ENCODE peak calls at places on chromosomes 13 and 19, in five cellular contexts. E is RWPE2, K is cardiac fibroblast, D is suprapubic skin, S is endothelial cell of umbilical vein. F is an unnamed sample.

GRCh38 chr19:42540071-42540553 is 11.8 kb upstream of the CEACAM1 start:
- DNase-seq in E (no peak), K (no peak), D (no peak), S (no peak), F (no peak)

GRCh38 chr19:6092329-6093286 is 17.7 kb downstream of the RFX2 start:
- DNase-seq in E (peak; percentile 93), K (peak; percentile 83), D (peak; percentile 93), S (peak; percentile 70), F (no peak)

GRCh38 chr19:2770055-2771013 is 12.7 kb downstream of the SGTA start:
- DNase-seq in E (no peak), K (peak; percentile 57), D (no peak), S (no peak), F (no peak)

GRCh38 chr19:3868770-3869456 is at the start of gene ZFR2:
- DNase-seq in E (no peak), K (no peak), D (no peak), S (no peak), F (no peak)

GRCh38 chr13:34046457-34046856 is 228.5 kb downstream of the RFC3 start:
- DNase-seq in E (no peak), K (no peak), D (no peak), S (no peak), F (no peak)

GRCh38 chr13:21749410-21749809 is 78.5 kb downstream of the FGF9 start:
- DNase-seq in E (no peak), K (no peak), D (no peak), S (no peak), F (no peak)

GRCh38 chr19:35959040-35959967 is 23.1 kb downstream of the LRFN3 start:
- DNase-seq in E (no peak), K (no peak), D (no peak), S (no peak), F (no peak)

GRCh38 chr13:28179974-28180373 is 41.6 kb downstream of the PAN3 start:
- DNase-seq in E (no peak), K (no peak), D (no peak), S (no peak), F (no peak)

GRCh38 chr13:97262058-97262457 is 39.9 kb downstream of the MBNL2 start:
- DNase-seq in E (no peak), K (no peak), D (no peak), S (no peak), F (no peak)

GRCh38 chr13:33204130-33204927 is 81.2 kb downstream of the STARD13 start:
- DNase-seq in E (no peak), K (peak; percentile 94), D (peak; percentile 86), S (peak; percentile 89), F (no peak)

GRCh38 chr19:17757125-17757524 is 5.8 kb downstream of the FCHO1 start:
- DNase-seq in E (no peak), K (peak; percentile 53), D (no peak), S (peak; percentile 68), F (no peak)

GRCh38 chr19:1871630-1872029 is 8.3 kb upstream of the KLF16 start:
- DNase-seq in E (no peak), K (no peak), D (no peak), S (no peak), F (peak; percentile 72)

GRCh38 chr13:41061914-41062837 is 867 bp downstream of the WBP4 start:
- DNase-seq in E (no peak), K (peak; percentile 89), D (no peak), S (peak; percentile 84), F (no peak)

GRCh38 chr19:40682431-40682964 is 8.0 kb downstream of the NUMBL start:
- DNase-seq in E (no peak), K (no peak), D (no peak), S (no peak), F (no peak)

GRCh38 chr13:110268576-110269185 is 38.3 kb downstream of the COL4A1 start:
- DNase-seq in E (no peak), K (no peak), D (no peak), S (no peak), F (no peak)

GRCh38 chr19:5136060-5136855 is 167.3 kb downstream of the KDM4B start:
- DNase-seq in E (no peak), K (no peak), D (no peak), S (no peak), F (no peak)

GRCh38 chr19:53977991-53978731 is 13.3 kb upstream of the CACNG6 start:
- DNase-seq in E (peak; percentile 98), K (peak; percentile 97), D (no peak), S (peak; percentile 94), F (peak; percentile 72)

GRCh38 chr13:52925775-52926285 is 77.4 kb upstream of the PCDH8 start:
- DNase-seq in E (peak; percentile 85), K (no peak), D (no peak), S (no peak), F (no peak)

GRCh38 chr19:29677001-29677781 is 11.9 kb downstream of the PLEKHF1 start:
- DNase-seq in E (no peak), K (no peak), D (no peak), S (no peak), F (no peak)

GRCh38 chr19:1364070-1364719 is 19.5 kb upstream of the NDUFS7 start:
- DNase-seq in E (no peak), K (no peak), D (no peak), S (no peak), F (no peak)

GRCh38 chr19:20154636-20155035 is 12.4 kb upstream of the ZNF486 start:
- DNase-seq in E (no peak), K (no peak), D (no peak), S (no peak), F (no peak)

GRCh38 chr13:94009696-94010095 is 469.8 kb downstream of the DCT start:
- DNase-seq in E (no peak), K (peak; percentile 63), D (no peak), S (no peak), F (no peak)

GRCh38 chr19:44904426-44904994 is 1.1 kb upstream of the APOE start:
- DNase-seq in E (no peak), K (no peak), D (no peak), S (no peak), F (no peak)

GRCh38 chr13:95709101-95709500 is 32.2 kb downstream of the DNAJC3 start:
- DNase-seq in E (no peak), K (no peak), D (no peak), S (no peak), F (no peak)

GRCh38 chr13:51734786-51735185 is 69.2 kb downstream of the DHRS12 start:
- DNase-seq in E (no peak), K (no peak), D (no peak), S (no peak), F (no peak)

GRCh38 chr13:101942038-101942437 is 459.8 kb downstream of the FGF14 start:
- DNase-seq in E (no peak), K (peak; percentile 61), D (no peak), S (peak; percentile 28), F (no peak)

GRCh38 chr13:101942535-101943157 is 459.2 kb downstream of the FGF14 start:
- DNase-seq in E (no peak), K (no peak), D (no peak), S (no peak), F (no peak)

GRCh38 chr13:101946411-101946810 is 455.4 kb downstream of the FGF14 start:
- DNase-seq in E (no peak), K (no peak), D (no peak), S (no peak), F (no peak)

GRCh38 chr13:101941095-101941777 is 460.6 kb downstream of the FGF14 start:
- DNase-seq in E (no peak), K (peak; percentile 22), D (no peak), S (no peak), F (no peak)

DNA sequence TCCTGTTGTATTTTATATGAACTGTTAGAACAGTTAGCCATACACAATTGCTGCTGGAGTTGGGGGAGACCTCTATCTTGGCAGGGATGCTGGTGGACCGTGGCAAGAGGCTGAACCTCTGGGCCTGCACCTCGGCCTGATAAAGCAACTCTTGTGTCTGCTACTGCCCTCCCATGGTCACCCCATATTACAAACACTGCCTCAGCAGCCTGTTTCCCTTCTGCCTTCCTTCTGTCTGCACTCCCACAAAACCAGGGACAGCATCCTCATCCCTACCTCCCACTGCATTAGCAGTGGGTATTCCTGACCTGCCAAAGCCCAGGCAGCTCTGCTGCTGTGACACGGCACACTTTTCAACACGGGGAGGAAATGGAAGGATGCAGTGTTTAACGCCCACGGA is 456.4 kb downstream of the FGF14 start:
- DNase-seq in E (no peak), K (no peak), D (no peak), S (no peak), F (no peak)
- TF ChIP-seq CTCF in E (peak; percentile 7), K (no peak), D (no peak), S (no peak), F (peak; percentile 13)

GRCh38 chr13:98468929-98469328 is 108.0 kb downstream of the STK24 start:
- DNase-seq in E (no peak), K (no peak), D (no peak), S (no peak), F (no peak)

GRCh38 chr13:98467263-98467985 is 109.5 kb downstream of the STK24 start:
- DNase-seq in E (no peak), K (no peak), D (no peak), S (no peak), F (no peak)

GRCh38 chr13:98470920-98471319 is 106.0 kb downstream of the STK24 start:
- DNase-seq in E (no peak), K (no peak), D (no peak), S (no peak), F (no peak)

GRCh38 chr13:98466634-98467236 is 110.2 kb downstream of the STK24 start:
- DNase-seq in E (no peak), K (peak; percentile 71), D (no peak), S (peak; percentile 67), F (no peak)

GRCh38 chr13:98468352-98468751 is 108.6 kb downstream of the STK24 start:
- DNase-seq in E (no peak), K (no peak), D (no peak), S (no peak), F (no peak)
- TF ChIP-seq CTCF in E (no peak), K (no peak), D (no peak), S (no peak), F (no peak)

DNA sequence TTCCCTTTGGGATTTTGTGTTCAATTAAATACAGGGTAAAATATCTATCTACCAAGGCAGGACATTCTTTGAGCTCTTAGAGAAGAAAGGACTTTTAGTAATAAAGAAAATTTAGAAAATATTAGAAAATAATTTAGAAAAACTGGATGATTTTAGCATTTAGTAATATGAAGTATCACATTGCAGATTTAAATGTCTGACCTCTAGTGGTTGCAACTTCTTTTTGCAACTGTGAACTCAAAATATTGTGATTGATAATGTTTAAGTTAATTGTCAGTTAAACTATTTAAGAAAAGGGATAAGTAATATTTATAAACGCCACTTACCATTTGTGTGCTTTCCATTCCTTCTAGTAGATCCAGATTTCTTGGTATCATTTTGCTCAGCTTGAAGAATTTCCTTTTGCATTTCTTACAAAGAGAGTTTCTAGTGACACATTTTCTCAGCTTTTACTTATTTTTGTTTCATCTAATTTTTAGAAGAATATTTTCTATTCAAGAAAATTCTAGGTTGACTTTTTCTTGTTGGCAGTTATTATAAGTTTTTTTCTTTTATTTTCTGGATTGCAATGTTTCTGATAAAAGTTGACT is 10.3 kb upstream of the POSTN start:
- DNase-seq in E (no peak), K (peak; percentile 40), D (no peak), S (peak; percentile 24), F (no peak)
- TF ChIP-seq CTCF in E (peak; percentile 72), K (peak; percentile 47), D (no peak), S (peak; percentile 23), F (peak; percentile 87)

DNA sequence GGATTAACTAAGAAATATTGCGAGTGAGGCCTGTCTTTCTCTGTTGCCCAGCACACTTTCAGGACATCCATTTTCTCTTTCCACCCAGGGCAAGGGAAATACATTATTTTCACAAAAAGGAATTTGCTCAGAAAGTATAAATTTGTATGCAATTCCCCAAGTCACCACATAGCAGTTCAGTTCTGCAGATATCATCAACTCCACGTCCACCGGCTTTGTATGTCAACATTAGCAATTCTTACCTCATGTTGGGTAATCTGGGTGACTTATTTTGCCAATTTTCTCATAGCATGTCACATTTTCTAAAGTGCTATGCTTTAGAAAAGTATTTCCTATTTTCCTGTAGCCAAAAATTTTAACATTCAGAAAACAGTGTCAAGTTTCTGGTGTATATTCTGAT is 501.8 kb downstream of the EFNB2 start:
- DNase-seq in E (no peak), K (peak; percentile 86), D (no peak), S (peak; percentile 4), F (no peak)
- TF ChIP-seq CTCF in E (peak; percentile 5), K (peak; percentile 48), D (no peak), S (no peak), F (peak; percentile 74)